ENCODE peak calls at places on chromosomes 4 and X, in six cellular contexts. One of them, this sample, is unnamed.

GRCh38 chr4:183249854-183250253 is 70.2 kb downstream of the CLDN22 start:
- DNase-seq in testis: peak
- DNase-seq in substantia nigra: peak
- DNase-seq in foreskin keratinocyte: peak
- DNase-seq in endodermal cell: no peak
- DNase-seq in Peyer's patch: no peak
- DNase-seq in this sample: no peak

GRCh38 chr4:141587897-141588296 is 48.5 kb upstream of the IL15 start:
- DNase-seq in Peyer's patch: no peak
- DNase-seq in endodermal cell: no peak
- DNase-seq in foreskin keratinocyte: peak
- DNase-seq in substantia nigra: no peak
- DNase-seq in testis: no peak
- DNase-seq in this sample: no peak

GRCh38 chr4:158936238-158936637 is 166.6 kb upstream of the RAPGEF2 start:
- DNase-seq in testis: no peak
- DNase-seq in Peyer's patch: no peak
- DNase-seq in substantia nigra: no peak
- DNase-seq in endodermal cell: no peak
- DNase-seq in foreskin keratinocyte: no peak
- DNase-seq in this sample: no peak

GRCh38 chr4:103204114-103204513 is 6.0 kb upstream of the CENPE start:
- DNase-seq in substantia nigra: no peak
- DNase-seq in testis: no peak
- DNase-seq in Peyer's patch: no peak
- DNase-seq in endodermal cell: no peak
- DNase-seq in foreskin keratinocyte: peak
- DNase-seq in this sample: no peak

GRCh38 chr4:151753056-151753455 is 7.8 kb downstream of the GATB start:
- DNase-seq in Peyer's patch: no peak
- DNase-seq in foreskin keratinocyte: peak
- DNase-seq in testis: no peak
- DNase-seq in endodermal cell: no peak
- DNase-seq in substantia nigra: no peak
- DNase-seq in this sample: no peak

GRCh38 chr4:84722720-84723119 is 139.8 kb downstream of the CDS1 start:
- DNase-seq in testis: no peak
- DNase-seq in Peyer's patch: no peak
- DNase-seq in endodermal cell: no peak
- DNase-seq in foreskin keratinocyte: no peak
- DNase-seq in substantia nigra: no peak
- DNase-seq in this sample: no peak

GRCh38 chr4:92791876-92792490 is 488.2 kb downstream of the GRID2 start:
- DNase-seq in foreskin keratinocyte: no peak
- DNase-seq in testis: no peak
- DNase-seq in Peyer's patch: no peak
- DNase-seq in substantia nigra: no peak
- DNase-seq in endodermal cell: no peak
- DNase-seq in this sample: no peak

GRCh38 chr4:27692098-27692679 is 831.5 kb downstream of the STIM2 start:
- DNase-seq in Peyer's patch: no peak
- DNase-seq in testis: peak
- DNase-seq in substantia nigra: no peak
- DNase-seq in endodermal cell: peak
- DNase-seq in foreskin keratinocyte: peak
- DNase-seq in this sample: no peak

GRCh38 chr4:7857238-7857701 is 82.4 kb downstream of the AFAP1 start:
- DNase-seq in substantia nigra: no peak
- DNase-seq in testis: peak
- DNase-seq in endodermal cell: no peak
- DNase-seq in foreskin keratinocyte: peak
- DNase-seq in Peyer's patch: no peak
- DNase-seq in this sample: no peak

GRCh38 chr4:165725352-165725751 is 147.7 kb upstream of the TLL1 start:
- DNase-seq in endodermal cell: no peak
- DNase-seq in testis: no peak
- DNase-seq in Peyer's patch: no peak
- DNase-seq in foreskin keratinocyte: no peak
- DNase-seq in substantia nigra: no peak
- DNase-seq in this sample: no peak

GRCh38 chr4:95428216-95429085 is 120.3 kb downstream of the UNC5C start:
- DNase-seq in foreskin keratinocyte: peak
- DNase-seq in endodermal cell: no peak
- DNase-seq in substantia nigra: no peak
- DNase-seq in testis: no peak
- DNase-seq in Peyer's patch: no peak
- DNase-seq in this sample: no peak

GRCh38 chrX:10381218-10381617 is 224.4 kb downstream of the CLCN4 start:
- DNase-seq in substantia nigra: no peak
- DNase-seq in Peyer's patch: no peak
- DNase-seq in endodermal cell: no peak
- DNase-seq in foreskin keratinocyte: peak
- DNase-seq in testis: no peak
- DNase-seq in this sample: no peak

GRCh38 chrX:84710611-84711010 is 208.4 kb upstream of the HDX start:
- DNase-seq in foreskin keratinocyte: peak
- DNase-seq in Peyer's patch: no peak
- DNase-seq in substantia nigra: no peak
- DNase-seq in testis: no peak
- DNase-seq in endodermal cell: no peak
- DNase-seq in this sample: no peak

GRCh38 chr4:160318567-160319220 is 1215.8 kb downstream of the RAPGEF2 start:
- DNase-seq in testis: no peak
- DNase-seq in endodermal cell: no peak
- DNase-seq in Peyer's patch: no peak
- DNase-seq in foreskin keratinocyte: no peak
- DNase-seq in substantia nigra: no peak
- DNase-seq in this sample: no peak

GRCh38 chr4:101791189-101791572 is 651 bp downstream of the BANK1 start:
- DNase-seq in substantia nigra: no peak
- DNase-seq in foreskin keratinocyte: no peak
- DNase-seq in testis: no peak
- DNase-seq in Peyer's patch: peak
- DNase-seq in endodermal cell: no peak
- DNase-seq in this sample: peak
- H3K27ac ChIP-seq in substantia nigra: no peak
- H3K27ac ChIP-seq in foreskin keratinocyte: no peak
- H3K27ac ChIP-seq in testis: peak
- H3K27ac ChIP-seq in Peyer's patch: no peak
- H3K27ac ChIP-seq in endodermal cell: no peak
- H3K27ac ChIP-seq in this sample: no peak

DNA sequence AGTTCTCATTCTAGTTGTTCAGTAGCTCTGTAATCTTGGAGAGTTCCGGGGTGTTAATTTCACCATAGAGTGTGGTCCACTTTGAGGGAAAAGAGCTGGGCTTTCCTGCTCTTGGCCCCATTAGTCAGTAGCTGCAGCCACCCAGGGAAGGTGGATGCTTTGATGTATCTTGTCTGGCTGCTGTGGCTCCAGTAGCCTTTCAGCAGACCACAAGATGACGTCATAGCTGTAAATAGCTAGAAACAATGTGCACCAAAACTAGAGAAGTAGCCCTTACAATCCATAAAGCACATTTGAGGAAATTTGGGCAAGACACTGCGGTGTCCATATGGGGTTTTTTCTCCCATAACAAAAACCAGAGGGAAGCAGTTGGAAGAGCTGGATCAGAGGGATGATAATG is 32.9 kb upstream of the PRPS2 start:
- DNase-seq in substantia nigra: no peak
- DNase-seq in testis: no peak
- DNase-seq in endodermal cell: no peak
- DNase-seq in Peyer's patch: no peak
- DNase-seq in foreskin keratinocyte: no peak
- DNase-seq in this sample: no peak
- H3K27ac ChIP-seq in substantia nigra: no peak
- H3K27ac ChIP-seq in testis: no peak
- H3K27ac ChIP-seq in endodermal cell: no peak
- H3K27ac ChIP-seq in Peyer's patch: no peak
- H3K27ac ChIP-seq in foreskin keratinocyte: no peak
- H3K27ac ChIP-seq in this sample: no peak

GRCh38 chrX:23369037-23369436 is 34.4 kb downstream of the PTCHD1 start:
- DNase-seq in foreskin keratinocyte: no peak
- DNase-seq in testis: no peak
- DNase-seq in Peyer's patch: no peak
- DNase-seq in endodermal cell: no peak
- DNase-seq in substantia nigra: no peak
- DNase-seq in this sample: no peak

GRCh38 chrX:23374291-23374690 is 39.6 kb downstream of the PTCHD1 start:
- DNase-seq in Peyer's patch: no peak
- DNase-seq in foreskin keratinocyte: peak
- DNase-seq in endodermal cell: no peak
- DNase-seq in testis: no peak
- DNase-seq in substantia nigra: no peak
- DNase-seq in this sample: no peak

GRCh38 chrX:23376581-23376980 is 41.9 kb downstream of the PTCHD1 start:
- DNase-seq in substantia nigra: no peak
- DNase-seq in Peyer's patch: no peak
- DNase-seq in endodermal cell: peak
- DNase-seq in testis: no peak
- DNase-seq in foreskin keratinocyte: no peak
- DNase-seq in this sample: no peak

GRCh38 chrX:23373129-23373804 is 38.6 kb downstream of the PTCHD1 start:
- DNase-seq in foreskin keratinocyte: peak
- DNase-seq in substantia nigra: no peak
- DNase-seq in endodermal cell: no peak
- DNase-seq in testis: no peak
- DNase-seq in Peyer's patch: no peak
- DNase-seq in this sample: no peak

GRCh38 chrX:23372220-23372902 is 37.7 kb downstream of the PTCHD1 start:
- DNase-seq in foreskin keratinocyte: no peak
- DNase-seq in testis: no peak
- DNase-seq in Peyer's patch: no peak
- DNase-seq in substantia nigra: no peak
- DNase-seq in endodermal cell: no peak
- DNase-seq in this sample: no peak
- H3K27ac ChIP-seq in foreskin keratinocyte: no peak
- H3K27ac ChIP-seq in testis: no peak
- H3K27ac ChIP-seq in Peyer's patch: peak
- H3K27ac ChIP-seq in substantia nigra: no peak
- H3K27ac ChIP-seq in endodermal cell: no peak
- H3K27ac ChIP-seq in this sample: no peak

DNA sequence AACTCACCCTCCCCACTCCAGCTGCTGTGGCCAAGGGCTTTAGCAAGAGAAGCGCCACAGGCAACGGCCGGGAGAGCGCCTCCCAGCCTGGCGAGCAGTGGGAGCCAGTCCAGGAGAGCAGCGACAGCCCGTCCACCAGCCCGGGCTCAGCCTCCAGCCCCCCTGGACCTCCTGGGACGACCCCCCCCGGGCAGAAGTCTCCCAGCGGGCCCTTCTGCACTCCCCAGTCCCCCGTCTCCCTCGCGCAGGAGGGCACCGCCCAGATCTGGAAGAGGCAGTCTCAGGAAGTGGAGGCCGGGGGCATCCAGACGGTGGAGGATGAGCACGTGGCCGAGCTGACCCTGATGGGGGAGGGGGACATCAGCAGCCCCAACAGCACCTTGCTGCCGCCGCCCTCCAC is 11.2 kb upstream of the HGFAC start:
- DNase-seq in Peyer's patch: no peak
- DNase-seq in endodermal cell: no peak
- DNase-seq in foreskin keratinocyte: no peak
- DNase-seq in substantia nigra: no peak
- DNase-seq in testis: no peak
- DNase-seq in this sample: no peak
- H3K27ac ChIP-seq in Peyer's patch: no peak
- H3K27ac ChIP-seq in endodermal cell: no peak
- H3K27ac ChIP-seq in foreskin keratinocyte: no peak
- H3K27ac ChIP-seq in substantia nigra: no peak
- H3K27ac ChIP-seq in testis: no peak
- H3K27ac ChIP-seq in this sample: no peak

GRCh38 chr4:107997794-107998193 is 8.1 kb downstream of the HADH start:
- DNase-seq in endodermal cell: no peak
- DNase-seq in foreskin keratinocyte: no peak
- DNase-seq in Peyer's patch: no peak
- DNase-seq in testis: no peak
- DNase-seq in substantia nigra: no peak
- DNase-seq in this sample: no peak

GRCh38 chr4:107993969-107994368 is 4.3 kb downstream of the HADH start:
- DNase-seq in testis: no peak
- DNase-seq in foreskin keratinocyte: no peak
- DNase-seq in endodermal cell: no peak
- DNase-seq in Peyer's patch: peak
- DNase-seq in substantia nigra: no peak
- DNase-seq in this sample: no peak

GRCh38 chr4:107994894-107995293 is 5.2 kb downstream of the HADH start:
- DNase-seq in endodermal cell: no peak
- DNase-seq in substantia nigra: no peak
- DNase-seq in foreskin keratinocyte: no peak
- DNase-seq in testis: no peak
- DNase-seq in Peyer's patch: no peak
- DNase-seq in this sample: no peak

GRCh38 chr4:107999932-108000539 is 10.3 kb downstream of the HADH start:
- DNase-seq in substantia nigra: no peak
- DNase-seq in endodermal cell: no peak
- DNase-seq in Peyer's patch: no peak
- DNase-seq in foreskin keratinocyte: no peak
- DNase-seq in testis: no peak
- DNase-seq in this sample: no peak

DNA sequence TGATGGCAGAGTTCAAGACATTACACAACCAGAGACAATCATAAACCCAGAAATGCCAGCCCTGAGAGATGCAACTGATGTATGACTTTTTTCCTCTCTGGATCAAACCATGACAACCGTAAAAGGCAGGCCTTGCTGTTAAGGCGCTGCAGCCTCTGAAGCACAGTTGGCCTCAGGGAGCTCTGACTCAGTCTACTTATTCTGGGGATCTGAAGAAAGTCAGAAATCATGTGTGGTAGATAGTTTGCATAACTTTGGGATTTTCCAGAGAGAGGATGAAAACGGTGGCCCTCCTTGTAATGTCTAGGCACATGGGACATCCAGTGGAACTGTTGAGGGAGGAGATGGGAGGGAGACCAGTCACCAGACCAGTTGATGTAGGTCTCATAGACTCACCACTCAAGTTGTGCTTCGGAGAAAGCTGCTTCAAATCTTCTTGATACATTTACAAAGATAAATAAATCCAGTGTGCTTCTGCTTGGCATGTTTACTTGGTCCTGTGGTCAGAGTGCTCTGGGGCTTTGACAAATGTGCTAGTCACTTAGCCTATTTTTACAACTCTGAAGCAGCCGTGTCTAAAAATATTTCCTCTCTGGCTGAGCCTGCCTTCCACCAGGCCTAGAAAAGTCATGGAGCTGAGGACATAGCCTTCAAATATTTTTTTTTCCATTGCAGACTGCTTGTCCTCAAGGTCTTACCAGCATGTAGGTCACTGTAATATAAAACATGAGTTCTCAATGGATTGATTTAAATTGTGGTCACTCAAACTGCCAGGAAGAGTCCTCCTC is 7.5 kb downstream of the HADH start:
- DNase-seq in Peyer's patch: no peak
- DNase-seq in endodermal cell: no peak
- DNase-seq in testis: peak
- DNase-seq in foreskin keratinocyte: no peak
- DNase-seq in substantia nigra: no peak
- DNase-seq in this sample: no peak
- H3K27ac ChIP-seq in Peyer's patch: peak
- H3K27ac ChIP-seq in endodermal cell: no peak
- H3K27ac ChIP-seq in testis: no peak
- H3K27ac ChIP-seq in foreskin keratinocyte: no peak
- H3K27ac ChIP-seq in substantia nigra: no peak
- H3K27ac ChIP-seq in this sample: no peak

This sample was measured in naive thymus-derived CD4-positive, alpha-beta T cell.